ENCODE peak calls at places on chromosomes 13 and 19, in four cellular contexts. Y, S, L and I are unnamed samples.

GRCh38 chr19:52527134-52527953 is at the start of gene ZNF808:
- DNase-seq in Y (peak), S (peak), L (peak), I (peak)

GRCh38 chr13:65943711-65944110 is 1286.4 kb downstream of the PCDH9 start:
- DNase-seq in Y (no peak), S (no peak), L (no peak), I (no peak)

GRCh38 chr19:42098781-42099180 is 22.8 kb downstream of the ZNF574 start:
- DNase-seq in Y (no peak), S (no peak), L (no peak), I (no peak)

GRCh38 chr19:2053601-2054389 is 2.8 kb upstream of the MKNK2 start:
- DNase-seq in Y (no peak), S (no peak), L (no peak), I (no peak)

GRCh38 chr19:30559446-30559845 is 187.3 kb downstream of the ZNF536 start:
- DNase-seq in Y (no peak), S (no peak), L (no peak), I (no peak)

GRCh38 chr19:5480427-5480836 is 25.2 kb downstream of the ZNRF4 start:
- DNase-seq in Y (peak), S (no peak), L (peak), I (peak)

GRCh38 chr19:14006766-14007562 is 844 bp upstream of the RFX1 start:
- DNase-seq in Y (no peak), S (no peak), L (peak), I (peak)

GRCh38 chr19:15469513-15470297 is 5.4 kb upstream of the RASAL3 start:
- DNase-seq in Y (no peak), S (no peak), L (peak), I (no peak)

GRCh38 chr13:24251525-24251924 is 57.9 kb upstream of the C1QTNF9 start:
- DNase-seq in Y (no peak), S (no peak), L (no peak), I (no peak)

GRCh38 chr13:110881811-110882210 is 33.1 kb downstream of the ANKRD10 start:
- DNase-seq in Y (no peak), S (no peak), L (no peak), I (no peak)

GRCh38 chr13:60158321-60158801 is 5.4 kb downstream of the DIAPH3 start:
- DNase-seq in Y (no peak), S (no peak), L (no peak), I (no peak)

GRCh38 chr19:50703915-50704548 is 15.6 kb downstream of the SHANK1 start:
- DNase-seq in Y (peak), S (no peak), L (no peak), I (peak)

GRCh38 chr13:63882052-63882451 is 2466.4 kb upstream of the PCDH20 start:
- DNase-seq in Y (no peak), S (no peak), L (no peak), I (no peak)
- TF ChIP-seq FOXM1 in Y (no peak), S (no peak), L (no peak), I (no peak)

GRCh38 chr19:10378124-10378523 is 2.2 kb downstream of the TYK2 start:
- DNase-seq in Y (no peak), S (no peak), L (no peak), I (no peak)

GRCh38 chr19:10368101-10368803 is 12.1 kb downstream of the TYK2 start:
- DNase-seq in Y (no peak), S (no peak), L (peak), I (no peak)

DNA sequence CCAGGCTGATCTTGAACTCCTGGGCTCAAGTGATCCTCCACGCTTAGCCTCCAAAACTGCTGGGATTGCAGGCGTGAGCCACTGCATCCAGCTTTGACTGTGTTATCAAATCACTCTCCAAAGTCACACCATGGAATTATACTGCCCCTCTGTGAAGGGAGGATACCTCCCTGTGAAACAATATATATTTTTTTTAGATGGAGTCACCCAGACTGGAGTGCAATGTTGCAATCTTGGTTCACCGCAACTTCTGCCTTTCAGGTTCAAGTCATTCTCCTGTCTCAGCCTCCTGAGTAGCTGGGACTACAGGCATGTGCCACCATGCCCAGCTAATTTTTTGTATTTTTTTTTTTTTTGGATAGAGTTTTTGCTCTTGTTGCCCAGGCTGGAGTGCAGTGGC is 7.7 kb downstream of the TYK2 start:
- DNase-seq in Y (no peak), S (no peak), L (no peak), I (no peak)
- TF ChIP-seq USF2 in Y (no peak), S (no peak), L (no peak), I (no peak)

GRCh38 chr19:28920269-28921066 is 292.5 kb downstream of the UQCRFS1 start:
- DNase-seq in Y (no peak), S (no peak), L (no peak), I (no peak)
- TF ChIP-seq FOXM1 in Y (no peak), S (no peak), L (no peak), I (no peak)

GRCh38 chr13:73825143-73825542 is 309.1 kb downstream of the KLF12 start:
- DNase-seq in Y (no peak), S (no peak), L (no peak), I (no peak)
- TF ChIP-seq USF2 in Y (no peak), S (no peak), L (no peak), I (no peak)

GRCh38 chr13:30983431-30983830 is 51.0 kb downstream of the TEX26 start:
- DNase-seq in Y (no peak), S (no peak), L (no peak), I (no peak)

GRCh38 chr13:30982506-30982905 is 50.0 kb downstream of the TEX26 start:
- DNase-seq in Y (no peak), S (peak), L (no peak), I (no peak)

GRCh38 chr13:30984620-30985019 is 52.2 kb downstream of the TEX26 start:
- DNase-seq in Y (no peak), S (no peak), L (no peak), I (no peak)

GRCh38 chr13:30982911-30983310 is 50.5 kb downstream of the TEX26 start:
- DNase-seq in Y (no peak), S (no peak), L (no peak), I (no peak)

DNA sequence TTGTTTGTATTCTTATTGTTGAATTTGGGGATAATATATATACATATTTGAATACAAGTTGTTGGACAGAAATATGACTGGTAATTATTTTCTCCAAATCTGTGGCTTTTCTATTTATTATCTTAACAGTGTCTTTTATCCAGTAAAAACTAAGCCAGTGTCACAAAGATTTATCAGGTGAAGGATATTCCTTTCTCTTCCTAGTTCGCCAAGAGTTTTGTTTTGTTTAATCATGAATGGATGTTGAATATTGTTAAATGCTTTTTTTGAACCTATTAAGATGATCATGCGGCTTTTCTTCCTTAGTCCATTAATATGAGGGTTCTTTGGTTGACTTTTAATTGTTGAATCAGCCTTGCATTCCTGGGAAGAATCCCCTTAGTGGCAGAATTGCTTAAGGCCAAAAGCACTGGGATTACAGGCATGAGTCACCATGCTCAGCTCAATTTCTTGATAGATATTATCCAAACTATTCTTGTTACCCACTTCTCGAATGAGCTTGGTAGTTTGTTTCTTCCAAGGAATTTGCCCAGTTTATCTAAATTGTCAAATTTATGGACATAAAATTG is 53.3 kb downstream of the TEX26 start:
- DNase-seq in Y (no peak), S (no peak), L (no peak), I (no peak)
- TF ChIP-seq FOXM1 in Y (no peak), S (no peak), L (no peak), I (no peak)

GRCh38 chr13:99392806-99393135 is 85.6 kb upstream of the GPR183 start:
- DNase-seq in Y (no peak), S (no peak), L (no peak), I (no peak)

GRCh38 chr13:99389520-99390304 is 82.5 kb upstream of the GPR183 start:
- DNase-seq in Y (no peak), S (no peak), L (no peak), I (no peak)

GRCh38 chr13:99390601-99391000 is 83.4 kb upstream of the GPR183 start:
- DNase-seq in Y (no peak), S (no peak), L (no peak), I (no peak)

GRCh38 chr13:99393791-99394735 is 86.9 kb upstream of the GPR183 start:
- DNase-seq in Y (no peak), S (no peak), L (no peak), I (no peak)

DNA sequence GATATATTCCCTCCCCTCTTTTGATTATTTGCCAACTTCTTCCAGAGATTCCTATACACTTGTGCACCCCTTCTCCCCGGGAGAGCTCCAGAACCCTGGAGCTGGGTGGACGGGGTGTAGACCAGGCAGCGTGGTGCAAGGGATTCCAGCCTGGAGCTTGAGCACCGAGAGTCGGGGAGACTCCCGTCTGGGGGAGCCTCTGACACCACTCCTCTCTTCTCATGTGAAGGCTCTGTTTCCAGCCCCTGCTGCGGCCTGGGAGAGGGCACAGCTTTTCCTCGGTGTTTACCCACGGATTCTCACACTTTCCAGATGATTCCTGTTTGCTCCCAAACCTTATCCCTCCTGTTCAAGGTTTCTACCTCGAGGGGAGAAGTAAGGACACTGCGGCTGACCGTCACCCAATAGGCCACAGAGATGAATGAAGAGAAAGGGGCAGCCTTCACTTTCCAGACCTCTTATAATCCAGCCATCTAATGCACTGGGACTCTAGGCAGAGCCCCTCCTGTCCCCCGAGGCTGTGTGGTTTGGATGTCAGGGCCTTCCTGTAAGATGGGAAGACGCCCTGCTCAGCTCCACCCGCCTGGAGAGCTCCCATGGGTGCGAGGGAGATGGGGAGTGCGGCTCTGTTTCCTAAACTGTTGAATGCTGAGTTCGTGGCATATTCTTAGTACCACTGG is 85.1 kb upstream of the GPR183 start:
- DNase-seq in Y (no peak), S (no peak), L (no peak), I (no peak)
- TF ChIP-seq USF2 in Y (no peak), S (no peak), L (no peak), I (no peak)